ENCODE peak calls at places on chromosome 2, in nine cellular contexts. G is endothelial cell of umbilical vein, R is H1, E is prostate gland, A is suprapubic skin, B is spleen, N is upper lobe of left lung, Y is K562, J is stomach. I is an unnamed sample.

GRCh38 chr2:186868344-186868743 is 19.4 kb upstream of the ZSWIM2 start:
- DNase-seq in G (peak; percentile 85), R (no peak), E (no peak), A (no peak), B (no peak), N (no peak), Y (no peak), J (no peak), I (no peak)

GRCh38 chr2:133755515-133756311 is 187.4 kb upstream of the NCKAP5 start:
- DNase-seq in G (peak; percentile 94), R (no peak), E (no peak), A (no peak), B (no peak), N (no peak), Y (no peak), J (no peak), I (no peak)

GRCh38 chr2:210072922-210073509 is 70.6 kb downstream of the RPE start:
- DNase-seq in G (peak; percentile 78), R (no peak), E (peak; percentile 8), A (no peak), B (no peak), N (no peak), Y (peak; percentile 3), J (no peak), I (no peak)

GRCh38 chr2:145759228-145759940 is 1239.5 kb upstream of the ZEB2 start:
- DNase-seq in G (no peak), R (no peak), E (no peak), A (no peak), B (no peak), N (no peak), Y (no peak), J (no peak), I (no peak)

GRCh38 chr2:10787176-10787968 is 25.2 kb downstream of the PDIA6 start:
- DNase-seq in G (peak; percentile 26), R (no peak), E (no peak), A (no peak), B (peak; percentile 70), N (no peak), Y (no peak), J (no peak), I (peak; percentile 39)

GRCh38 chr2:7963787-7964186 is 718.1 kb upstream of the ID2 start:
- DNase-seq in G (no peak), R (no peak), E (no peak), A (no peak), B (no peak), N (no peak), Y (no peak), J (no peak), I (no peak)

GRCh38 chr2:18118703-18119102 is 240.2 kb downstream of the KCNS3 start:
- DNase-seq in G (no peak), R (no peak), E (no peak), A (no peak), B (no peak), N (no peak), Y (no peak), J (no peak), I (no peak)

GRCh38 chr2:8169443-8169842 is 512.4 kb upstream of the ID2 start:
- DNase-seq in G (peak; percentile 58), R (no peak), E (no peak), A (no peak), B (no peak), N (no peak), Y (no peak), J (no peak), I (no peak)

GRCh38 chr2:190815223-190815622 is 65.4 kb upstream of the GLS start:
- DNase-seq in G (no peak), R (no peak), E (no peak), A (no peak), B (no peak), N (no peak), Y (no peak), J (no peak), I (peak; percentile 44)

GRCh38 chr2:232321817-232322559 is 56.6 kb upstream of the ALPP start:
- DNase-seq in G (no peak), R (no peak), E (no peak), A (no peak), B (no peak), N (no peak), Y (no peak), J (peak; percentile 17), I (peak; percentile 4)

GRCh38 chr2:121080013-121080772 is 204.8 kb downstream of the TFCP2L1 start:
- DNase-seq in G (peak; percentile 58), R (no peak), E (peak; percentile 46), A (peak; percentile 78), B (no peak), N (no peak), Y (peak; percentile 64), J (peak; percentile 69), I (peak; percentile 58)

GRCh38 chr2:228613133-228613532 is 431.6 kb upstream of the SPHKAP start:
- DNase-seq in G (no peak), R (no peak), E (no peak), A (no peak), B (no peak), N (no peak), Y (no peak), J (no peak), I (no peak)

GRCh38 chr2:218777276-218777990 is 4.5 kb upstream of the CYP27A1 start:
- DNase-seq in G (no peak), R (no peak), E (no peak), A (no peak), B (no peak), N (no peak), Y (no peak), J (no peak), I (no peak)

GRCh38 chr2:196677404-196677803 is 37.9 kb downstream of the CCDC150 start:
- DNase-seq in G (no peak), R (no peak), E (no peak), A (no peak), B (no peak), N (no peak), Y (no peak), J (no peak), I (no peak)

GRCh38 chr2:85708641-85709040 is 14.5 kb downstream of the GNLY start:
- DNase-seq in G (no peak), R (no peak), E (no peak), A (no peak), B (no peak), N (no peak), Y (no peak), J (no peak), I (no peak)
- H3K27ac ChIP-seq in G (no peak overlapping the region), R (no peak overlapping the region), E (no peak overlapping the region), A (peak overlapping the region; percentile 89), B (peak overlapping the region; percentile 91), N (peak overlapping the region; percentile 98), Y (no peak overlapping the region), J (peak overlapping the region; percentile 78), I (no peak overlapping the region)

GRCh38 chr2:173075781-173076556 is at the start of gene MAP3K20:
- DNase-seq in G (peak; percentile 70), R (no peak), E (peak; percentile 75), A (peak; percentile 83), B (peak; percentile 94), N (peak; percentile 94), Y (peak; percentile 72), J (peak; percentile 73), I (peak; percentile 70)
- TF ChIP-seq POLR2AphosphoS5 in G (peak; percentile 61), R (peak; percentile 32), E (peak; percentile 47), A (no peak), B (peak; percentile 87), N (peak; percentile 74), Y (peak; percentile 71), J (peak; percentile 56), I (peak; percentile 55)

DNA sequence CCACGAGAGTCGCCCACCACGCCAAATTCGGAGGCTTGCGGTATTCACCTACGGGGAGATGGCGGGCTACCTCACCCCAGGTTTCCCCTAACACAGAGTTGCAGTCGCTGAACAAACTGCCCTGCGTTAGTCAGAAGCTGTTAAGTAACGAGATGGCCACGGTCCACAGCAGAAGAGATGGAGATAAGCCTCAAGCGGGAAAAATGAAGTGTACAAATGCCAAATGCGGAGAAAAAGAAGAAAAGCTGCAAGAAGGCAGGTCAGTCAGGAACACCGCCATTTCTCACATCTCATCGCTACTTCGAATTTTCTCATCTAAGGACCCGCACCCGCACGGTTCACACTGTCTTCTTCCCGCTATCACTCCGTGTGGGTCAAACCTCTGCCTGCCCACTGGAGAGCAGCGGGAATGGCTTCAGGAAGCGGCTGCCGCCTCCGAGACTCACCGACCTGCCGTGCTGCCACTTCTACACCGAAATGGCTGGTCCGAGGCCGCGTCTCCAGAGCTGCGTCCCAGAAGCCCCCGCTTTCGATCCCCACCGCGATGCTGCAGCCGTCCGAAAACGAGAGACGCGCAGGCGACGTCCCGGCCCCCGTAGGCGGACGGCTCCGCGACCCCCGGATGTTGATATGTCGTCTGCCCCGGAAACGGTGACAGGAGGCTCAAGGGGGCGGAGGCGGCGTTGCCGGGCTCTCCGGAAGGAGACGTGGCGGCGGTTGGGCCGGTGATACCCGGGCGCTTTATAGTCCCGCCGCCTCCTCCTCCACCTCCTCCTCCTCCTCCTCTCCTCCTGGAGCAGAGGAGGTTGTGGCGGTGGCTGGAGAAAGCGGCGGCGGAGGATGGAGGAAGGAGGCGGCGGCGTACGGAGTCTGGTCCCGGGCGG is at the start of the genes ASB3 and ERLEC1:
- DNase-seq in G (peak; percentile 87), R (peak; percentile 85), E (peak; percentile 86), A (peak; percentile 91), B (peak; percentile 98), N (peak; percentile 96), Y (peak; percentile 90), J (peak; percentile 88), I (peak; percentile 91)
- TF ChIP-seq POLR2A in G (peak; percentile 66), R (peak; percentile 95), E (peak; percentile 52), A (peak; percentile 52), B (no peak), N (no peak), Y (peak; percentile 90), J (no peak), I (peak; percentile 72)

DNA sequence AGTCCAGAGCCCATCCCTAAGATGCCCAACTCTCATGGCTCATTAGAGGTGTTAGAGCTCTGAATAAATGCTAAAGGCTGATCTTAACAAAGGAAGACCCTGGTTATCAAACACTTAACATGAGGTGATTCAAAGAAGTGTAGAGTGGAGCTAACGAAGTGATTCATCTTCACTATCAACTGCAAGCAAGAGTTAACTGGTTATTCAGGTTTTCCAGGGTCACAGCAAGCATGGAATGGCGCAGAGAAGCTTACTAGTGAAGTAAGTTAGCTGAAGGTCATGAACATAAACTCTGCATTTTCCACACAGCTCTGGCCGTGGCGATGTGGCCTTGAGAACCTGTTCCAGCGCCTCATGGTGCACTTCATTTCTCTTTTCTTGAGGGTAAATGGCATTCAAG is 17.0 kb downstream of the RND3 start:
- DNase-seq in G (peak; percentile 12), R (no peak), E (no peak), A (no peak), B (no peak), N (no peak), Y (no peak), J (no peak), I (no peak)
- H3K27ac ChIP-seq in G (no peak overlapping the region), R (no peak overlapping the region), E (no peak overlapping the region), A (peak overlapping the region; percentile 8), B (peak overlapping the region; percentile 62), N (no peak overlapping the region), Y (no peak overlapping the region), J (no peak overlapping the region), I (no peak overlapping the region)

DNA sequence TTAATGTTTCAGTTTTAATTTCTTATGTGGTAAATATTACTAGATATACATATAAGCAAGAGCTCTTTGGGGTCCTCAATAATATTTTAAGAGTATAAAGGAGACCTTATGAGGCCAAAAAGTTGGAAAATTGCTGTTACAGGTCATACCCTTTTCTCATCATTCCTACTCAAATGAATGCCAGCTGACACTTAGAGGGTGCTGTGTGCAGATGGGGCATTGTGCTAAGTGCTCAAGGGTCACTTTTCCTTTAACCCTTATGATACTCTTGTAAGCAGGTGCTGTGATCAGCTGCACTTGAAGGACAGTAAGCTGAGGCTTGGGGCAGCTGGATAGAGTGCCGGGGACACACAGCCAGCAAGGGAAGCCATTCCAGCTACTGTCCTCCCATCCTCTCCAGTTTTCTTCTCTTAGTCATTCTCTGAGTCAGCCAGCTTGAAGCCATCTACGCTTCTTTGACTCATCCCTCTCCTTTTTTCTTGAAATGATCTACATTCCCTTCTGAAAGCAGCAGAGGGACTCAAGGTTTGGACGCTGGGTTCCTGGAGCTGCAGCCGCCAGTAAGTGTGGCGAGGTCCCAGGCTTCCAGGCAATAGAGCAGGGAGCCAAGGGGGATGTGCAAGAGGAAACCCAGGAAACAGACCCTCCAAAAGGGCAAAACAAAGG is 42.0 kb upstream of the CREB1 start:
- DNase-seq in G (no peak), R (no peak), E (no peak), A (no peak), B (no peak), N (no peak), Y (peak; percentile 13), J (no peak), I (no peak)
- TF ChIP-seq POLR2AphosphoS5 in G (no peak), R (no peak), E (no peak), A (no peak), B (no peak), N (no peak), Y (no peak), J (no peak), I (no peak)